ENCODE peak calls at places on chromosomes 6 and 20, in ten cellular contexts. A is body of pancreas, K is mammary epithelial cell, N is left ventricle myocardium inferior, T is kidney, U is ovary, S is GM23338, O is tibial artery, R is RWPE2, W is neuronal stem cell. Y is an unnamed sample.

GRCh38 chr20:57829336-57829735 is 119.5 kb upstream of the PMEPA1 start:
- DNase-seq in A (no peak), K (no peak), N (no peak), T (no peak), U (no peak), S (no peak), O (no peak), R (peak), W (no peak), Y (no peak)

GRCh38 chr6:80618953-80619352 is 512.5 kb downstream of the BCKDHB start:
- DNase-seq in A (no peak), K (peak), N (no peak), T (no peak), U (no peak), S (no peak), O (no peak), R (no peak), W (no peak), Y (no peak)

GRCh38 chr6:30895343-30895742 is 11.0 kb downstream of the DDR1 start:
- DNase-seq in A (no peak), K (no peak), N (no peak), T (peak), U (peak), S (no peak), O (no peak), R (no peak), W (no peak), Y (no peak)

GRCh38 chr6:89067796-89068195 is 12.8 kb upstream of the PNRC1 start:
- DNase-seq in A (peak), K (peak), N (no peak), T (no peak), U (no peak), S (no peak), O (no peak), R (no peak), W (no peak), Y (no peak)

GRCh38 chr6:108074057-108074358 is 533 bp downstream of the OSTM1 start:
- DNase-seq in A (no peak), K (no peak), N (no peak), T (no peak), U (no peak), S (no peak), O (no peak), R (peak), W (no peak), Y (no peak)

GRCh38 chr6:127119361-127120108 is 1.1 kb downstream of the RSPO3 start:
- DNase-seq in A (no peak), K (peak), N (no peak), T (peak), U (peak), S (peak), O (no peak), R (peak), W (peak), Y (no peak)

GRCh38 chr6:159505140-159505922 is 187.7 kb downstream of the SOD2 start:
- DNase-seq in A (no peak), K (no peak), N (peak), T (peak), U (no peak), S (no peak), O (peak), R (no peak), W (no peak), Y (no peak)

GRCh38 chr6:343960-344815 is 47.4 kb upstream of the IRF4 start:
- DNase-seq in A (no peak), K (no peak), N (no peak), T (peak), U (no peak), S (no peak), O (no peak), R (no peak), W (no peak), Y (no peak)

GRCh38 chr6:124255296-124255695 is 451.6 kb downstream of the NKAIN2 start:
- DNase-seq in A (no peak), K (no peak), N (no peak), T (no peak), U (no peak), S (no peak), O (no peak), R (no peak), W (no peak), Y (no peak)

GRCh38 chr6:116363759-116364158 is 7.0 kb upstream of the DSE start:
- DNase-seq in A (no peak), K (no peak), N (no peak), T (no peak), U (no peak), S (no peak), O (no peak), R (no peak), W (no peak), Y (no peak)

GRCh38 chr6:9921366-9921765 is 493.5 kb downstream of the TFAP2A start:
- DNase-seq in A (no peak), K (no peak), N (no peak), T (no peak), U (no peak), S (no peak), O (no peak), R (no peak), W (no peak), Y (no peak)

GRCh38 chr6:151269318-151269995 is 29.7 kb downstream of the AKAP12 start:
- DNase-seq in A (no peak), K (peak), N (no peak), T (no peak), U (no peak), S (no peak), O (no peak), R (no peak), W (no peak), Y (no peak)

GRCh38 chr20:2340136-2340535 is 40.6 kb upstream of the TGM6 start:
- DNase-seq in A (no peak), K (no peak), N (no peak), T (no peak), U (no peak), S (no peak), O (no peak), R (no peak), W (no peak), Y (no peak)

GRCh38 chr20:49424536-49424935 is 57.9 kb downstream of the KCNB1 start:
- DNase-seq in A (no peak), K (no peak), N (no peak), T (no peak), U (no peak), S (peak), O (no peak), R (no peak), W (no peak), Y (peak)

GRCh38 chr20:10665027-10665561 is 8.7 kb downstream of the JAG1 start:
- DNase-seq in A (no peak), K (peak), N (no peak), T (no peak), U (no peak), S (no peak), O (no peak), R (no peak), W (no peak), Y (no peak)

GRCh38 chr6:65984089-65984488 is 277.1 kb upstream of the EYS start:
- DNase-seq in A (no peak), K (no peak), N (no peak), T (no peak), U (no peak), S (no peak), O (no peak), R (no peak), W (no peak), Y (no peak)

GRCh38 chr6:3336859-3337515 is 78.2 kb downstream of the PSMG4 start:
- DNase-seq in A (peak), K (no peak), N (no peak), T (no peak), U (no peak), S (no peak), O (no peak), R (no peak), W (no peak), Y (no peak)

GRCh38 chr6:168163096-168163731 is 84.2 kb upstream of the FRMD1 start:
- DNase-seq in A (peak), K (no peak), N (no peak), T (no peak), U (no peak), S (no peak), O (no peak), R (no peak), W (no peak), Y (peak)

GRCh38 chr6:119043265-119043664 is 35.2 kb downstream of the FAM184A start:
- DNase-seq in A (no peak), K (no peak), N (no peak), T (no peak), U (no peak), S (no peak), O (no peak), R (no peak), W (no peak), Y (no peak)

GRCh38 chr6:99559056-99559455 is 9.4 kb downstream of the CCNC start:
- DNase-seq in A (no peak), K (no peak), N (no peak), T (no peak), U (no peak), S (no peak), O (no peak), R (no peak), W (no peak), Y (no peak)

GRCh38 chr20:38321959-38322598 is 18.1 kb downstream of the BPI start:
- DNase-seq in A (peak), K (peak), N (no peak), T (no peak), U (peak), S (peak), O (peak), R (no peak), W (peak), Y (peak)

GRCh38 chr6:64683682-64684081 is 1023.3 kb downstream of the EYS start:
- DNase-seq in A (no peak), K (peak), N (no peak), T (no peak), U (no peak), S (peak), O (no peak), R (no peak), W (peak), Y (no peak)

GRCh38 chr6:65170273-65170672 is 536.8 kb downstream of the EYS start:
- DNase-seq in A (no peak), K (no peak), N (no peak), T (no peak), U (no peak), S (no peak), O (no peak), R (no peak), W (no peak), Y (no peak)

GRCh38 chr6:5986847-5987246 is 19.9 kb downstream of the NRN1 start:
- DNase-seq in A (no peak), K (no peak), N (no peak), T (no peak), U (no peak), S (no peak), O (no peak), R (no peak), W (no peak), Y (no peak)

GRCh38 chr6:106334646-106335448 is 9.3 kb upstream of the ATG5 start:
- DNase-seq in A (peak), K (peak), N (no peak), T (peak), U (no peak), S (peak), O (no peak), R (no peak), W (peak), Y (peak)

GRCh38 chr6:136657629-136658028 is 107.4 kb upstream of the MAP7 start:
- DNase-seq in A (no peak), K (no peak), N (no peak), T (no peak), U (no peak), S (no peak), O (no peak), R (no peak), W (no peak), Y (peak)

GRCh38 chr6:2749972-2750600 is 636 bp downstream of the MYLK4 start:
- DNase-seq in A (peak), K (no peak), N (peak), T (no peak), U (peak), S (peak), O (no peak), R (no peak), W (peak), Y (peak)

GRCh38 chr6:98041921-98042320 is 758.9 kb upstream of the MMS22L start:
- DNase-seq in A (no peak), K (no peak), N (no peak), T (no peak), U (no peak), S (peak), O (no peak), R (no peak), W (no peak), Y (no peak)

GRCh38 chr6:30752164-30752927 is 8.0 kb upstream of the IER3 start:
- DNase-seq in A (peak), K (peak), N (peak), T (peak), U (peak), S (no peak), O (peak), R (peak), W (no peak), Y (peak)

GRCh38 chr20:33731693-33732165 is at the start of gene ZNF341:
- DNase-seq in A (peak), K (peak), N (peak), T (peak), U (peak), S (peak), O (peak), R (peak), W (peak), Y (peak)

GRCh38 chr20:33732166-33732970 is 572 bp downstream of the ZNF341 start:
- DNase-seq in A (peak), K (peak), N (peak), T (peak), U (no peak), S (peak), O (peak), R (peak), W (no peak), Y (peak)

GRCh38 chr20:33736962-33737361 is 5.2 kb downstream of the ZNF341 start:
- DNase-seq in A (no peak), K (no peak), N (no peak), T (no peak), U (no peak), S (no peak), O (no peak), R (no peak), W (no peak), Y (no peak)

GRCh38 chr20:33730946-33731692 is 677 bp upstream of the ZNF341 start:
- DNase-seq in A (peak), K (no peak), N (no peak), T (no peak), U (no peak), S (no peak), O (no peak), R (no peak), W (no peak), Y (peak)

GRCh38 chr20:33733654-33734576 is 2.1 kb downstream of the ZNF341 start:
- DNase-seq in A (peak), K (peak), N (peak), T (no peak), U (peak), S (peak), O (no peak), R (no peak), W (no peak), Y (peak)
- H3K4me3 ChIP-seq in A (no peak), K (no peak), N (peak), T (peak), U (no peak), S (no peak), O (no peak), R (no peak), W (no peak), Y (no peak)

GRCh38 chr6:26215200-26216014 is 128.2 kb downstream of the HFE start:
- DNase-seq in A (no peak), K (peak), N (no peak), T (no peak), U (no peak), S (peak), O (no peak), R (no peak), W (no peak), Y (no peak)

GRCh38 chr6:26213334-26214075 is 126.3 kb downstream of the HFE start:
- DNase-seq in A (no peak), K (no peak), N (no peak), T (no peak), U (no peak), S (no peak), O (no peak), R (no peak), W (no peak), Y (no peak)

GRCh38 chr6:26214826-26215199 is 127.6 kb downstream of the HFE start:
- DNase-seq in A (no peak), K (no peak), N (no peak), T (no peak), U (no peak), S (no peak), O (no peak), R (no peak), W (no peak), Y (no peak)

GRCh38 chr6:26216015-26216885 is 129.0 kb downstream of the HFE start:
- DNase-seq in A (peak), K (peak), N (no peak), T (no peak), U (peak), S (peak), O (no peak), R (peak), W (no peak), Y (peak)

GRCh38 chr6:26211963-26212362 is 124.7 kb downstream of the HFE start:
- DNase-seq in A (no peak), K (no peak), N (no peak), T (no peak), U (no peak), S (no peak), O (no peak), R (no peak), W (no peak), Y (no peak)
- H3K27ac ChIP-seq in A (no peak), K (no peak), N (no peak), T (no peak), U (no peak), S (no peak), O (no peak), R (no peak), W (no peak), Y (no peak)

GRCh38 chr6:144331610-144332009 is 46.5 kb downstream of the UTRN start:
- DNase-seq in A (no peak), K (no peak), N (no peak), T (no peak), U (no peak), S (peak), O (no peak), R (no peak), W (no peak), Y (no peak)
- H3K4me3 ChIP-seq in A (no peak), K (no peak), N (no peak), T (peak), U (no peak), S (peak), O (no peak), R (no peak), W (no peak), Y (no peak)

DNA sequence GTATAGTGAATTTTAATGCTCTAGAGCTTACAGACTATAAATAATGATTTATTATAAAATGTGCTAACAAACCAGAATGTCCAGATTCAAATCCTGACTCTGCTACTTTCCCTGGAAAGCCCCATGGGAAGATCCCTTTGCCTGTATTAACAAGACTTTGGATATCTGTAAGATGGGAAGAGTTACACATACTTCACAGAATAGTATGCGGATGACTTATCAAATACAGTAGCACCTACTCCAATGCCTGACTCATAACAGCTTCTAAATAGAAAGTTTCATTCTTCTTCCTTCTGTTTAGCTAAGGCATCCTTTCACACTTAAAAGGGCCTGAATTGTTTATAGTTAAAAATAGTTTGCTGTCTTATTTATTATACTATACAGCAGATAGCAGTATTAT is 166.3 kb downstream of the KCNQ5 start:
- DNase-seq in A (no peak), K (peak), N (no peak), T (no peak), U (no peak), S (no peak), O (no peak), R (no peak), W (no peak), Y (no peak)
- H3K27ac ChIP-seq in A (no peak), K (peak), N (no peak), T (no peak), U (no peak), S (no peak), O (no peak), R (peak), W (no peak), Y (no peak)

GRCh38 chr6:144151010-144151727 is 852 bp downstream of the STX11 start:
- DNase-seq in A (peak), K (peak), N (no peak), T (no peak), U (no peak), S (peak), O (no peak), R (no peak), W (no peak), Y (peak)

GRCh38 chr6:144148891-144149290 is 1.4 kb upstream of the STX11 start:
- DNase-seq in A (no peak), K (no peak), N (no peak), T (no peak), U (no peak), S (no peak), O (no peak), R (no peak), W (no peak), Y (no peak)

GRCh38 chr6:144149558-144149893 is 791 bp upstream of the STX11 start:
- DNase-seq in A (no peak), K (no peak), N (no peak), T (no peak), U (no peak), S (no peak), O (no peak), R (no peak), W (no peak), Y (no peak)

GRCh38 chr6:144150673-144151009 is 324 bp downstream of the STX11 start:
- DNase-seq in A (no peak), K (peak), N (no peak), T (no peak), U (no peak), S (peak), O (no peak), R (no peak), W (peak), Y (no peak)

GRCh38 chr6:144149894-144150672 is at the start of gene STX11:
- DNase-seq in A (peak), K (peak), N (peak), T (peak), U (peak), S (peak), O (peak), R (no peak), W (peak), Y (peak)
- H3K4me3 ChIP-seq in A (peak), K (peak), N (peak), T (peak), U (peak), S (peak), O (peak), R (peak), W (peak), Y (peak)

GRCh38 chr6:42784739-42785498 is 3.1 kb downstream of the BICRAL start:
- DNase-seq in A (peak), K (no peak), N (peak), T (no peak), U (no peak), S (no peak), O (no peak), R (no peak), W (no peak), Y (no peak)

GRCh38 chr6:42783876-42784738 is 2.3 kb downstream of the BICRAL start:
- DNase-seq in A (no peak), K (no peak), N (no peak), T (no peak), U (no peak), S (no peak), O (no peak), R (no peak), W (no peak), Y (no peak)

GRCh38 chr6:42786525-42786985 is 4.7 kb downstream of the BICRAL start:
- DNase-seq in A (no peak), K (no peak), N (no peak), T (no peak), U (no peak), S (no peak), O (no peak), R (no peak), W (no peak), Y (no peak)

GRCh38 chr6:42788671-42789070 is 6.8 kb downstream of the BICRAL start:
- DNase-seq in A (no peak), K (no peak), N (no peak), T (no peak), U (no peak), S (no peak), O (no peak), R (no peak), W (no peak), Y (no peak)

DNA sequence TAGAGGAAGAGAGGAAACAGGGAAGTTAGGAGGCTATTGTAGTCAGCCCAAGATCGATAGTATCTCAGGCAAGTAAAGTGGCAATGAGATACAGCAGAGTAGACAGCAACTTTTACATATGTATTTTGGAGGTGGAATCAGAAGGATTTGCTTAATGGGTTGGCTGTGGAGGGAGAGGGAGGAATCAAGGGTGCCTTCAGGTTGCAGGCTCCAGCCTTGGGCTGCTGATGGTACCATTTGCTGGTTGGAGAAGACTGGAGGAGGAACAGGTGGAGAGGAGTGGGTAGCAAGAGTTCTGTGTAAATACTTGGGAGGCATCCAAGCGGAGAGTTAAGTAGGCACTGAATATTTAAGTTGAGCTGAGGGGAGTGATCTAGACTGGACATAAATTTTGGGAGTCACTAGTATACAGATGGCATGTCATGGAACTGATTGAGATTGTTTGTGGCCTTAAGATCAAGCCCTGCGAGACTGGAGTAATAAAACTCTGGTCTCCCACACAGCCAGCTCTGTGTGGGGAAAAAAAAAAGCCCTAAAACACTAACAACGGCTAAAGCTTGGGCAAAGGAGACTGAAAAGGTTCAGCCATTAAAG is 5.3 kb downstream of the BICRAL start:
- DNase-seq in A (no peak), K (no peak), N (no peak), T (no peak), U (no peak), S (no peak), O (no peak), R (no peak), W (no peak), Y (no peak)
- H3K27ac ChIP-seq in A (peak), K (no peak), N (peak), T (no peak), U (no peak), S (peak), O (peak), R (no peak), W (no peak), Y (no peak)